ENCODE peak calls at places on chromosomes 11 and 22, in seven cellular contexts. One of them, this sample, is unnamed.

GRCh38 chr11:66011239-66011784 is 496 bp upstream of the CST6 start:
- DNase-seq in progenitor cell of endocrine pancreas: no peak
- DNase-seq in AG04449: no peak
- DNase-seq in stomach: no peak
- DNase-seq in CD4-positive, alpha-beta T cell: no peak
- DNase-seq in fibroblast of villous mesenchyme: peak
- DNase-seq in endodermal cell: peak
- DNase-seq in this sample: peak

GRCh38 chr11:68978626-68978930 is 2.2 kb downstream of the MRGPRD start:
- DNase-seq in stomach: no peak
- DNase-seq in progenitor cell of endocrine pancreas: no peak
- DNase-seq in endodermal cell: peak
- DNase-seq in fibroblast of villous mesenchyme: no peak
- DNase-seq in AG04449: no peak
- DNase-seq in CD4-positive, alpha-beta T cell: no peak
- DNase-seq in this sample: no peak

GRCh38 chr11:88631497-88631896 is 294.0 kb upstream of the CTSC start:
- DNase-seq in CD4-positive, alpha-beta T cell: no peak
- DNase-seq in stomach: no peak
- DNase-seq in AG04449: no peak
- DNase-seq in endodermal cell: peak
- DNase-seq in fibroblast of villous mesenchyme: no peak
- DNase-seq in progenitor cell of endocrine pancreas: no peak
- DNase-seq in this sample: no peak

GRCh38 chr11:126361400-126361799 is 5.9 kb downstream of the ST3GAL4 start:
- DNase-seq in endodermal cell: peak
- DNase-seq in CD4-positive, alpha-beta T cell: no peak
- DNase-seq in progenitor cell of endocrine pancreas: no peak
- DNase-seq in stomach: no peak
- DNase-seq in fibroblast of villous mesenchyme: no peak
- DNase-seq in AG04449: no peak
- DNase-seq in this sample: no peak

GRCh38 chr11:120442031-120442430 is 69.5 kb upstream of the GRIK4 start:
- DNase-seq in progenitor cell of endocrine pancreas: no peak
- DNase-seq in AG04449: no peak
- DNase-seq in fibroblast of villous mesenchyme: peak
- DNase-seq in endodermal cell: no peak
- DNase-seq in CD4-positive, alpha-beta T cell: no peak
- DNase-seq in stomach: no peak
- DNase-seq in this sample: no peak

GRCh38 chr11:68683952-68684384 is 376 bp upstream of the GAL start:
- DNase-seq in CD4-positive, alpha-beta T cell: no peak
- DNase-seq in AG04449: no peak
- DNase-seq in endodermal cell: peak
- DNase-seq in progenitor cell of endocrine pancreas: no peak
- DNase-seq in fibroblast of villous mesenchyme: no peak
- DNase-seq in stomach: no peak
- DNase-seq in this sample: no peak

GRCh38 chr11:134453441-134453840 is 41.4 kb upstream of the B3GAT1 start:
- DNase-seq in AG04449: no peak
- DNase-seq in endodermal cell: no peak
- DNase-seq in progenitor cell of endocrine pancreas: no peak
- DNase-seq in fibroblast of villous mesenchyme: no peak
- DNase-seq in stomach: no peak
- DNase-seq in CD4-positive, alpha-beta T cell: no peak
- DNase-seq in this sample: no peak

GRCh38 chr11:45225277-45225676 is 60.9 kb downstream of the SYT13 start:
- DNase-seq in fibroblast of villous mesenchyme: no peak
- DNase-seq in AG04449: no peak
- DNase-seq in stomach: no peak
- DNase-seq in progenitor cell of endocrine pancreas: no peak
- DNase-seq in endodermal cell: no peak
- DNase-seq in CD4-positive, alpha-beta T cell: no peak
- DNase-seq in this sample: no peak

GRCh38 chr11:119190531-119190930 is 5.3 kb downstream of the NHERF4 start:
- DNase-seq in AG04449: no peak
- DNase-seq in progenitor cell of endocrine pancreas: no peak
- DNase-seq in CD4-positive, alpha-beta T cell: no peak
- DNase-seq in fibroblast of villous mesenchyme: no peak
- DNase-seq in stomach: no peak
- DNase-seq in endodermal cell: peak
- DNase-seq in this sample: no peak

GRCh38 chr11:112724194-112724790 is 236.9 kb upstream of the NCAM1 start:
- DNase-seq in fibroblast of villous mesenchyme: no peak
- DNase-seq in progenitor cell of endocrine pancreas: no peak
- DNase-seq in CD4-positive, alpha-beta T cell: no peak
- DNase-seq in stomach: no peak
- DNase-seq in AG04449: no peak
- DNase-seq in endodermal cell: no peak
- DNase-seq in this sample: peak

GRCh38 chr22:48538291-48538820 is 1289.3 kb downstream of the BRD1 start:
- DNase-seq in progenitor cell of endocrine pancreas: no peak
- DNase-seq in AG04449: no peak
- DNase-seq in CD4-positive, alpha-beta T cell: no peak
- DNase-seq in endodermal cell: no peak
- DNase-seq in fibroblast of villous mesenchyme: no peak
- DNase-seq in stomach: no peak
- DNase-seq in this sample: no peak

GRCh38 chr11:41578421-41579047 is 119.1 kb upstream of the LRRC4C start:
- DNase-seq in stomach: no peak
- DNase-seq in AG04449: no peak
- DNase-seq in CD4-positive, alpha-beta T cell: no peak
- DNase-seq in endodermal cell: no peak
- DNase-seq in progenitor cell of endocrine pancreas: no peak
- DNase-seq in fibroblast of villous mesenchyme: no peak
- DNase-seq in this sample: no peak

GRCh38 chr22:27835446-27835845 is 33.9 kb upstream of the MN1 start:
- DNase-seq in endodermal cell: peak
- DNase-seq in CD4-positive, alpha-beta T cell: no peak
- DNase-seq in AG04449: no peak
- DNase-seq in progenitor cell of endocrine pancreas: no peak
- DNase-seq in stomach: no peak
- DNase-seq in fibroblast of villous mesenchyme: peak
- DNase-seq in this sample: no peak

GRCh38 chr11:70531281-70532065 is 133.1 kb downstream of the CTTN start:
- DNase-seq in progenitor cell of endocrine pancreas: no peak
- DNase-seq in AG04449: no peak
- DNase-seq in fibroblast of villous mesenchyme: no peak
- DNase-seq in endodermal cell: no peak
- DNase-seq in CD4-positive, alpha-beta T cell: no peak
- DNase-seq in stomach: no peak
- DNase-seq in this sample: no peak

GRCh38 chr22:26065847-26066246 is 103.4 kb upstream of the SEZ6L start:
- DNase-seq in fibroblast of villous mesenchyme: no peak
- DNase-seq in endodermal cell: no peak
- DNase-seq in AG04449: no peak
- DNase-seq in progenitor cell of endocrine pancreas: no peak
- DNase-seq in stomach: no peak
- DNase-seq in CD4-positive, alpha-beta T cell: no peak
- DNase-seq in this sample: no peak

GRCh38 chr11:130534525-130534924 is 86.1 kb downstream of the ADAMTS15 start:
- DNase-seq in progenitor cell of endocrine pancreas: no peak
- DNase-seq in endodermal cell: no peak
- DNase-seq in fibroblast of villous mesenchyme: no peak
- DNase-seq in AG04449: no peak
- DNase-seq in stomach: no peak
- DNase-seq in CD4-positive, alpha-beta T cell: no peak
- DNase-seq in this sample: no peak

GRCh38 chr11:43984519-43985385 is 42.3 kb downstream of the C11orf96 start:
- DNase-seq in stomach: peak
- DNase-seq in progenitor cell of endocrine pancreas: no peak
- DNase-seq in AG04449: no peak
- DNase-seq in CD4-positive, alpha-beta T cell: no peak
- DNase-seq in fibroblast of villous mesenchyme: no peak
- DNase-seq in endodermal cell: no peak
- DNase-seq in this sample: peak

GRCh38 chr11:468036-468435 is 18.0 kb downstream of the PTDSS2 start:
- DNase-seq in fibroblast of villous mesenchyme: no peak
- DNase-seq in stomach: no peak
- DNase-seq in progenitor cell of endocrine pancreas: no peak
- DNase-seq in endodermal cell: no peak
- DNase-seq in AG04449: no peak
- DNase-seq in CD4-positive, alpha-beta T cell: no peak
- DNase-seq in this sample: no peak

GRCh38 chr11:468493-468892 is 18.4 kb downstream of the PTDSS2 start:
- DNase-seq in AG04449: no peak
- DNase-seq in fibroblast of villous mesenchyme: no peak
- DNase-seq in CD4-positive, alpha-beta T cell: no peak
- DNase-seq in progenitor cell of endocrine pancreas: no peak
- DNase-seq in stomach: no peak
- DNase-seq in endodermal cell: no peak
- DNase-seq in this sample: no peak

GRCh38 chr11:471468-472145 is 21.5 kb downstream of the PTDSS2 start:
- DNase-seq in CD4-positive, alpha-beta T cell: no peak
- DNase-seq in AG04449: no peak
- DNase-seq in stomach: no peak
- DNase-seq in fibroblast of villous mesenchyme: no peak
- DNase-seq in endodermal cell: no peak
- DNase-seq in progenitor cell of endocrine pancreas: no peak
- DNase-seq in this sample: no peak

GRCh38 chr11:472272-472671 is 22.2 kb downstream of the PTDSS2 start:
- DNase-seq in CD4-positive, alpha-beta T cell: no peak
- DNase-seq in endodermal cell: peak
- DNase-seq in AG04449: no peak
- DNase-seq in progenitor cell of endocrine pancreas: no peak
- DNase-seq in stomach: no peak
- DNase-seq in fibroblast of villous mesenchyme: no peak
- DNase-seq in this sample: no peak

GRCh38 chr11:469684-470667 is 19.9 kb downstream of the PTDSS2 start:
- DNase-seq in stomach: peak
- DNase-seq in AG04449: peak
- DNase-seq in CD4-positive, alpha-beta T cell: no peak
- DNase-seq in fibroblast of villous mesenchyme: peak
- DNase-seq in endodermal cell: no peak
- DNase-seq in progenitor cell of endocrine pancreas: no peak
- DNase-seq in this sample: no peak
- TF ChIP-seq CTCF in stomach: no peak
- TF ChIP-seq CTCF in AG04449: peak
- TF ChIP-seq CTCF in CD4-positive, alpha-beta T cell: no peak
- TF ChIP-seq CTCF in fibroblast of villous mesenchyme: peak
- TF ChIP-seq CTCF in endodermal cell: no peak
- TF ChIP-seq CTCF in progenitor cell of endocrine pancreas: no peak
- TF ChIP-seq CTCF in this sample: no peak

DNA sequence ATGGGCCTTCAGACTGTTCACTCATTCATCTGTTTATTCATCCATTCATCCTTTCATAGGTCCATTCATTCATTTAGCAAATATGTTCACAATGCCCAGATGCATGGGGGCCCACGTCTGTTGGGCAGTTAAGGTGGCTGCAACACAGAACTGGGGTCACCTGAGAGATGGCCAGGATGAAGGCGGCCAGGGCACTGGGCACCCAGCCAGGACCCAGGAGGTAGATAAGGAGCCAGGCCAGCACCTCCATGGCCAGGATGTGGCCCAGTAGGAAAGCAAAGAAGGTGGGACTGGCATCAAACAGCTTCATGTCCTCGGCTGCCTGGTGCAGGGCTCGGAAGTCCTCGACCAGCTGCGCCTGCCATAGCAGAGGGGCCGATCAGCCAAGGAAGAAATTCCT is 12.2 kb downstream of the FADS3 start:
- DNase-seq in CD4-positive, alpha-beta T cell: no peak
- DNase-seq in endodermal cell: no peak
- DNase-seq in AG04449: no peak
- DNase-seq in fibroblast of villous mesenchyme: no peak
- DNase-seq in stomach: no peak
- DNase-seq in progenitor cell of endocrine pancreas: no peak
- DNase-seq in this sample: no peak
- TF ChIP-seq CTCF in CD4-positive, alpha-beta T cell: no peak
- TF ChIP-seq CTCF in endodermal cell: no peak
- TF ChIP-seq CTCF in AG04449: no peak
- TF ChIP-seq CTCF in fibroblast of villous mesenchyme: no peak
- TF ChIP-seq CTCF in stomach: no peak
- TF ChIP-seq CTCF in progenitor cell of endocrine pancreas: no peak
- TF ChIP-seq CTCF in this sample: no peak

GRCh38 chr11:60923800-60924109 is 505 bp upstream of the TMEM132A start:
- DNase-seq in fibroblast of villous mesenchyme: no peak
- DNase-seq in endodermal cell: no peak
- DNase-seq in progenitor cell of endocrine pancreas: no peak
- DNase-seq in AG04449: no peak
- DNase-seq in stomach: no peak
- DNase-seq in CD4-positive, alpha-beta T cell: no peak
- DNase-seq in this sample: no peak

GRCh38 chr11:60922906-60923305 is 1.4 kb upstream of the TMEM132A start:
- DNase-seq in stomach: no peak
- DNase-seq in fibroblast of villous mesenchyme: no peak
- DNase-seq in CD4-positive, alpha-beta T cell: no peak
- DNase-seq in AG04449: no peak
- DNase-seq in progenitor cell of endocrine pancreas: no peak
- DNase-seq in endodermal cell: no peak
- DNase-seq in this sample: no peak

GRCh38 chr11:60923326-60923725 is 934 bp upstream of the TMEM132A start:
- DNase-seq in CD4-positive, alpha-beta T cell: no peak
- DNase-seq in stomach: no peak
- DNase-seq in fibroblast of villous mesenchyme: no peak
- DNase-seq in AG04449: no peak
- DNase-seq in progenitor cell of endocrine pancreas: no peak
- DNase-seq in endodermal cell: no peak
- DNase-seq in this sample: no peak

GRCh38 chr11:60924906-60925684 is 835 bp downstream of the TMEM132A start:
- DNase-seq in endodermal cell: peak
- DNase-seq in progenitor cell of endocrine pancreas: no peak
- DNase-seq in CD4-positive, alpha-beta T cell: no peak
- DNase-seq in AG04449: no peak
- DNase-seq in stomach: no peak
- DNase-seq in fibroblast of villous mesenchyme: no peak
- DNase-seq in this sample: no peak

GRCh38 chr11:60924110-60924905 is at the start of gene TMEM132A:
- DNase-seq in fibroblast of villous mesenchyme: peak
- DNase-seq in stomach: peak
- DNase-seq in CD4-positive, alpha-beta T cell: no peak
- DNase-seq in endodermal cell: peak
- DNase-seq in progenitor cell of endocrine pancreas: peak
- DNase-seq in AG04449: no peak
- DNase-seq in this sample: peak
- TF ChIP-seq CTCF in fibroblast of villous mesenchyme: no peak
- TF ChIP-seq CTCF in stomach: no peak
- TF ChIP-seq CTCF in CD4-positive, alpha-beta T cell: no peak
- TF ChIP-seq CTCF in endodermal cell: peak
- TF ChIP-seq CTCF in progenitor cell of endocrine pancreas: no peak
- TF ChIP-seq CTCF in AG04449: no peak
- TF ChIP-seq CTCF in this sample: no peak

GRCh38 chr22:49671331-49672012 is 156.2 kb downstream of the BRD1 start:
- DNase-seq in AG04449: no peak
- DNase-seq in stomach: peak
- DNase-seq in progenitor cell of endocrine pancreas: no peak
- DNase-seq in CD4-positive, alpha-beta T cell: no peak
- DNase-seq in fibroblast of villous mesenchyme: no peak
- DNase-seq in endodermal cell: peak
- DNase-seq in this sample: no peak

GRCh38 chr22:49670610-49671330 is 156.9 kb downstream of the BRD1 start:
- DNase-seq in stomach: peak
- DNase-seq in AG04449: no peak
- DNase-seq in progenitor cell of endocrine pancreas: no peak
- DNase-seq in CD4-positive, alpha-beta T cell: no peak
- DNase-seq in endodermal cell: peak
- DNase-seq in fibroblast of villous mesenchyme: no peak
- DNase-seq in this sample: no peak

GRCh38 chr22:49673048-49673447 is 154.6 kb downstream of the BRD1 start:
- DNase-seq in AG04449: no peak
- DNase-seq in stomach: no peak
- DNase-seq in endodermal cell: peak
- DNase-seq in progenitor cell of endocrine pancreas: no peak
- DNase-seq in fibroblast of villous mesenchyme: no peak
- DNase-seq in CD4-positive, alpha-beta T cell: no peak
- DNase-seq in this sample: no peak

GRCh38 chr22:49674479-49674830 is 153.2 kb downstream of the BRD1 start:
- DNase-seq in fibroblast of villous mesenchyme: no peak
- DNase-seq in AG04449: no peak
- DNase-seq in progenitor cell of endocrine pancreas: no peak
- DNase-seq in stomach: no peak
- DNase-seq in endodermal cell: no peak
- DNase-seq in CD4-positive, alpha-beta T cell: no peak
- DNase-seq in this sample: no peak

GRCh38 chr22:49672013-49672516 is 155.6 kb downstream of the BRD1 start:
- DNase-seq in progenitor cell of endocrine pancreas: no peak
- DNase-seq in AG04449: no peak
- DNase-seq in endodermal cell: no peak
- DNase-seq in fibroblast of villous mesenchyme: no peak
- DNase-seq in stomach: no peak
- DNase-seq in CD4-positive, alpha-beta T cell: no peak
- DNase-seq in this sample: no peak
- TF ChIP-seq CTCF in progenitor cell of endocrine pancreas: no peak
- TF ChIP-seq CTCF in AG04449: no peak
- TF ChIP-seq CTCF in endodermal cell: no peak
- TF ChIP-seq CTCF in fibroblast of villous mesenchyme: no peak
- TF ChIP-seq CTCF in stomach: no peak
- TF ChIP-seq CTCF in CD4-positive, alpha-beta T cell: no peak
- TF ChIP-seq CTCF in this sample: no peak

This sample was measured in Calu3.